ENCODE peak calls at places on chromosomes 6 and 20, in six cellular contexts. One of them, this sample, is unnamed.

GRCh38 chr20:35820715-35821114 is 48.9 kb downstream of the PHF20 start:
- DNase-seq in GM20000: no peak
- DNase-seq in tibial nerve: no peak
- DNase-seq in EH: peak; percentile 74
- DNase-seq in HEK293T: no peak
- DNase-seq in WTC11: no peak
- DNase-seq in this sample: no peak

GRCh38 chr6:37940074-37940847 is 120.7 kb downstream of the ZFAND3 start:
- DNase-seq in tibial nerve: no peak
- DNase-seq in WTC11: no peak
- DNase-seq in HEK293T: no peak
- DNase-seq in EH: peak; percentile 70
- DNase-seq in GM20000: no peak
- DNase-seq in this sample: no peak

GRCh38 chr6:26187981-26188635 is 100.9 kb downstream of the HFE start:
- DNase-seq in WTC11: no peak
- DNase-seq in GM20000: no peak
- DNase-seq in tibial nerve: no peak
- DNase-seq in HEK293T: no peak
- DNase-seq in EH: peak; percentile 59
- DNase-seq in this sample: peak; percentile 62

GRCh38 chr6:106510090-106510970 is 119.0 kb downstream of the RTN4IP1 start:
- DNase-seq in GM20000: peak; percentile 72
- DNase-seq in WTC11: peak; percentile 65
- DNase-seq in tibial nerve: no peak
- DNase-seq in HEK293T: peak; percentile 32
- DNase-seq in EH: no peak
- DNase-seq in this sample: peak; percentile 74

GRCh38 chr20:1185781-1186334 is 1.1 kb upstream of the TMEM74B start:
- DNase-seq in HEK293T: peak; percentile 81
- DNase-seq in tibial nerve: no peak
- DNase-seq in EH: peak; percentile 43
- DNase-seq in GM20000: peak; percentile 83
- DNase-seq in WTC11: peak; percentile 70
- DNase-seq in this sample: peak; percentile 78

GRCh38 chr6:26553264-26553738 is 15.1 kb downstream of the HMGN4 start:
- DNase-seq in GM20000: peak; percentile 75
- DNase-seq in HEK293T: no peak
- DNase-seq in EH: peak; percentile 80
- DNase-seq in tibial nerve: peak; percentile 50
- DNase-seq in WTC11: peak; percentile 75
- DNase-seq in this sample: peak; percentile 87

GRCh38 chr20:2742934-2743559 is 50.5 kb downstream of the EBF4 start:
- DNase-seq in tibial nerve: no peak
- DNase-seq in HEK293T: peak; percentile 89
- DNase-seq in GM20000: peak; percentile 85
- DNase-seq in EH: peak; percentile 62
- DNase-seq in WTC11: peak; percentile 82
- DNase-seq in this sample: peak; percentile 83

GRCh38 chr6:135008072-135008940 is 46.3 kb downstream of the HBS1L start:
- DNase-seq in tibial nerve: no peak
- DNase-seq in HEK293T: no peak
- DNase-seq in WTC11: no peak
- DNase-seq in GM20000: peak; percentile 17
- DNase-seq in EH: peak; percentile 10
- DNase-seq in this sample: no peak

GRCh38 chr6:87766211-87766610 is 64.2 kb upstream of the AKIRIN2 start:
- DNase-seq in tibial nerve: no peak
- DNase-seq in HEK293T: peak; percentile 23
- DNase-seq in WTC11: no peak
- DNase-seq in GM20000: no peak
- DNase-seq in EH: peak; percentile 53
- DNase-seq in this sample: no peak

GRCh38 chr6:111952326-111952725 is 79.1 kb upstream of the FYN start:
- DNase-seq in HEK293T: no peak
- DNase-seq in GM20000: no peak
- DNase-seq in tibial nerve: no peak
- DNase-seq in WTC11: no peak
- DNase-seq in EH: no peak
- DNase-seq in this sample: no peak

GRCh38 chr6:20433321-20433720 is 31.6 kb downstream of the E2F3 start:
- DNase-seq in WTC11: no peak
- DNase-seq in EH: no peak
- DNase-seq in HEK293T: no peak
- DNase-seq in tibial nerve: no peak
- DNase-seq in GM20000: no peak
- DNase-seq in this sample: no peak